ENCODE peak calls at places on chromosomes 4 and X, in seven cellular contexts. D, S, K, U, Z, Y and R are unnamed samples.

GRCh38 chr4:47145630-47146029 is 114.3 kb downstream of the GABRB1 start:
- DNase-seq in U (no peak), K (no peak), Z (no peak), Y (no peak), D (peak; percentile 94), S (peak; percentile 76), R (no peak)

GRCh38 chr4:89288430-89288829 is 19.2 kb downstream of the GPRIN3 start:
- DNase-seq in U (no peak), Y (no peak), Z (no peak), D (no peak), S (no peak), K (no peak), R (no peak)

GRCh38 chr4:177281544-177281943 is 28.1 kb upstream of the NEIL3 start:
- DNase-seq in Y (no peak), S (peak; percentile 13), U (no peak), K (no peak), D (no peak), Z (no peak), R (no peak)

GRCh38 chr4:113222431-113222979 is 173.1 kb downstream of the ANK2 start:
- DNase-seq in K (no peak), Z (no peak), U (no peak), Y (no peak), D (peak; percentile 51), S (no peak), R (no peak)

GRCh38 chr4:145069361-145069760 is 28.6 kb downstream of the ANAPC10 start:
- DNase-seq in Z (no peak), Y (no peak), S (no peak), K (no peak), U (no peak), D (peak; percentile 38), R (no peak)

GRCh38 chr4:2591189-2591588 is 54.7 kb downstream of the FAM193A start:
- DNase-seq in D (no peak), U (peak; percentile 59), Y (no peak), S (no peak), K (no peak), Z (no peak), R (no peak)

GRCh38 chr4:184950926-184951325 is 67.4 kb upstream of the HELT start:
- DNase-seq in K (no peak), D (no peak), U (no peak), Z (no peak), Y (no peak), S (no peak), R (no peak)

GRCh38 chr4:74123065-74123728 is 24.2 kb upstream of the CXCL2 start:
- DNase-seq in U (peak; percentile 54), Z (no peak), S (peak; percentile 43), D (peak; percentile 86), K (peak; percentile 30), Y (peak; percentile 77), R (no peak)

GRCh38 chr4:2363056-2363719 is 55.3 kb downstream of the ZFYVE28 start:
- DNase-seq in U (no peak), K (no peak), Y (no peak), S (peak; percentile 62), Z (no peak), D (no peak), R (no peak)

GRCh38 chr4:94595880-94596483 is 144.2 kb downstream of the PDLIM5 start:
- DNase-seq in Y (peak; percentile 66), S (peak; percentile 55), K (no peak), U (no peak), D (no peak), Z (no peak), R (no peak)

GRCh38 chr4:184286346-184286745 is 68.7 kb upstream of the ENPP6 start:
- DNase-seq in U (no peak), D (no peak), S (no peak), Z (no peak), K (no peak), Y (no peak), R (no peak)

GRCh38 chr4:83386931-83387897 is 52.6 kb upstream of the HPSE start:
- DNase-seq in Z (no peak), Y (no peak), S (no peak), D (no peak), K (no peak), U (no peak), R (no peak)

GRCh38 chrX:1534321-1535168 is 2.4 kb downstream of the P2RY8 start:
- DNase-seq in U (no peak), K (no peak), Y (no peak), D (no peak), S (no peak), Z (no peak), R (peak; percentile 28)

GRCh38 chr4:186554890-186555827 is at the start of gene MTNR1A:
- DNase-seq in S (peak; percentile 48), Y (peak; percentile 44), Z (no peak), U (no peak), K (no peak), D (no peak), R (no peak)

GRCh38 chr4:16226816-16227461 is 668 bp upstream of the TAPT1 start:
- DNase-seq in K (peak; percentile 59), Z (peak; percentile 51), U (peak; percentile 58), Y (peak; percentile 37), D (peak; percentile 7), S (peak; percentile 69), R (peak; percentile 45)

GRCh38 chr4:168098257-168098717 is 6.0 kb downstream of the ANXA10 start:
- DNase-seq in K (no peak), D (peak; percentile 60), U (no peak), S (no peak), Z (no peak), Y (peak; percentile 11), R (no peak)

GRCh38 chr4:159240690-159241089 is 137.8 kb downstream of the RAPGEF2 start:
- DNase-seq in K (no peak), Z (no peak), S (no peak), Y (no peak), D (no peak), U (no peak), R (no peak)

DNA sequence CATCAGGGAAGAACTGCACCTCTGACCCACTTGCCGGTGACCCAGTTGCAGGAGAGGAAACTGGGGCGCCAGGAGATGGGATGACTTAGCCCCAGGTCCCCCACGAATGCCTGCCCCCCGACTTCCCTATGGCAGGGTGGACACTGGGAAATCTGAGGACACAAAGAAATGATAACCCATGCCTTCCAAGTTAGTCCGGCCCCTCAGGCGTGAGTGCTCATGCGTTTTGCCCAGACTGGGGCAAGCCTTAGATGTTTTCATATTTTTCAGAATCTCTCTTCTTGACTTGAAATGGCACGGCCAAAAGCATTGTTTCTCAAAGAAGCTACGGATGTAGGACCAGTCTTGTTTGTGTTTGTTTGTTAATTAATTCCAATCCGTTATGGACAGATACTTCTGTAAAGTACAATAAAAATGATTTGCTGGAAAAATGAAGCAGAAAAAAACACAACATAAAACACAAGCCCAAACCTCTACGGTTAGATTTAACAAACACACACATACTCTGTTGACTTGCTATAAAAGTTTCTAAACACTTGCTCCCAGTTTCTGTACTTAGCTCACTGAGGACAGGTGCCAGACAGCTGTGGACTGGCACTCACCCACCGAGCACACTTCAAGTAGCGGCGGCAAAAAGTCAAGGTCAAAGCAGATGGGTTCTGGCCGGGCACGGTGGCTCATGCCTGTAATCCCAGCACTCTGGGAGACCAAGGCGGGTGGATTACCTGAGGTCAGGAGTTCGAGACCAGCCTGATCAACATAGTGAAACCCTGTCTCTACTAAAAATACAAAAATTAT is 341.5 kb downstream of the BCOR start:
- DNase-seq in Y (peak; percentile 35), S (no peak), K (no peak), U (no peak), D (no peak), Z (no peak), R (no peak)
- H3K27ac ChIP-seq in Y (peak overlapping the region; percentile 99), S (peak overlapping the region; percentile 65), K (peak overlapping the region; percentile 69), U (no peak overlapping the region), D (peak overlapping the region; percentile 94), Z (no peak overlapping the region), R (no peak overlapping the region)

DNA sequence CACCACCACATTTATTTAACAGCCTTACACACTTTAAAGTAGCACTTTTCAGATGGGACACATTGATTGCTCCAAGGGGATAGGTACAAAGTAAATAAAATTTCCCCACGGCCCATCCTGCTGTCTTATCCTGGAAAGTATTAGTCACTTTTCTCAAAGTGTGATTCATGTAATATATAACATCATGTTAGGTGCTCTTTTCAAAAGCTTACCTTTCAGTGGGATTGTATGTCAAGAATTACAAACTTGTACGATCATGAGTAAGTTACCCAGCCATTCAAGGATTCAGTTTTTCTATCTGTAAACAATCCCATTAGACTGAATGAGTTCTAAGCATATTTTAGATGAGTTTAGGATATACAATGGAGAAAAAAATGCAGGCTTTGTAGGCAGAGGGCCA is 876.6 kb upstream of the GRID2 start:
- DNase-seq in D (no peak), Z (no peak), U (no peak), K (no peak), Y (no peak), S (no peak), R (no peak)
- H3K27ac ChIP-seq in D (no peak overlapping the region), Z (no peak overlapping the region), U (no peak overlapping the region), K (no peak overlapping the region), Y (no peak overlapping the region), S (no peak overlapping the region), R (no peak overlapping the region)

GRCh38 chrX:154738013-154738738 is 12.7 kb downstream of the GAB3 start:
- DNase-seq in K (peak; percentile 68), U (no peak), S (no peak), Z (no peak), Y (no peak), D (peak; percentile 82), R (no peak)

GRCh38 chrX:154734101-154734781 is 16.6 kb downstream of the GAB3 start:
- DNase-seq in D (peak; percentile 80), Y (peak; percentile 19), U (peak; percentile 49), S (no peak), K (peak; percentile 37), Z (no peak), R (peak; percentile 33)

GRCh38 chrX:154733072-154733425 is 17.8 kb downstream of the GAB3 start:
- DNase-seq in Z (no peak), Y (peak; percentile 26), S (no peak), K (no peak), U (no peak), D (peak; percentile 52), R (no peak)

GRCh38 chrX:154732421-154733071 is 18.3 kb downstream of the GAB3 start:
- DNase-seq in Z (no peak), S (no peak), K (no peak), D (peak; percentile 58), Y (peak; percentile 33), U (no peak), R (no peak)

DNA sequence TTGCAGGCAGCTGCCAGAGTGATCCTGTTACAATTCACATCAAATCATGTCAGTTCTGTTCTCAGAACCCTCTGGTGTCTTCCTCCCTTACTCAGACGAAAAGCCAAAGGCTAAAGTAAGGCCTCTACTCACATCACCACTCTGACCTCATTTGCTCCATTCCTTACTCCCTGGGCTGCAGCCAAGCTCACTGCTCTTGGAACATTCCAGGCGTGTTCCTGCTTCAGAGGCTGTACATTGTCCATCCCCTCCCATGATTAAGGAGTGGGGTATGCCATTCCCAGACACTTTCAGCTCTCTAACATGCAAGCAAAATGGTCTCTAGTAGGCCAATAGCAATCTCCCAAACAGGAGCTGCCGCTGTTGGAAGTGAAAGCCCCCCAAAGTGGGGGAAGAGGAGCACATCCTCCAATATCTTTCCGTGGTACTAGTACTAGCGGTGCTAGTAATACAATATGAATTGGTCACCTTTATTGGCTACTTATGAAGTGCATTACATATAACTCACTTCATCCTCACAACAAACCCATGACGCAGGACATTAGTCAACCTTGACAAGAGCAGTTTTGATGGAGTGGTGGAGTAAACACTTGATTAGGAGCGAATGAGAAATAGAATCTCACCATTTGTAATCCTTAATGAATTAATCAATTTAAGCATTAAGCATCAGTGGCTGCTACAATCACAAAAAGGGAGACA is 15.0 kb downstream of the GAB3 start:
- DNase-seq in U (peak; percentile 73), Z (no peak), S (peak; percentile 38), K (peak; percentile 63), D (peak; percentile 89), Y (peak; percentile 44), R (no peak)
- H3K27ac ChIP-seq in U (peak overlapping the region; percentile 80), Z (no peak overlapping the region), S (peak overlapping the region; percentile 74), K (peak overlapping the region; percentile 91), D (peak overlapping the region; percentile 87), Y (peak overlapping the region; percentile 52), R (no peak overlapping the region)

GRCh38 chrX:115693476-115693875 is 132.5 kb downstream of the PLS3 start:
- DNase-seq in U (no peak), Y (no peak), S (no peak), D (no peak), Z (no peak), K (no peak), R (no peak)
- H3K27ac ChIP-seq in U (no peak overlapping the region), Y (no peak overlapping the region), S (no peak overlapping the region), D (no peak overlapping the region), Z (no peak overlapping the region), K (no peak overlapping the region), R (no peak overlapping the region)